ENCODE peak calls at places on chromosomes 4 and X, in seven cellular contexts. One of them, this sample, is unnamed.

GRCh38 chrX:51857159-51857733 is 36.2 kb upstream of the MAGED1 start:
- DNase-seq in NCI-H1092: no peak
- DNase-seq in testis: no peak
- DNase-seq in iris pigment epithelial cell: no peak
- DNase-seq in fibroblast of the aortic adventitia: no peak
- DNase-seq in anterior cingulate cortex: no peak
- DNase-seq in stimulated activated CD4-positive, alpha-beta T cell treated with anti-CD3 and anti-CD28 coated beads, Interleukin-2, amount 100 ng/mL, for 48 hours: no peak
- DNase-seq in this sample: no peak

GRCh38 chrX:39816871-39817731 is 280.7 kb downstream of the BCOR start:
- DNase-seq in NCI-H1092: no peak
- DNase-seq in testis: peak
- DNase-seq in iris pigment epithelial cell: peak
- DNase-seq in fibroblast of the aortic adventitia: peak
- DNase-seq in anterior cingulate cortex: no peak
- DNase-seq in stimulated activated CD4-positive, alpha-beta T cell treated with anti-CD3 and anti-CD28 coated beads, Interleukin-2, amount 100 ng/mL, for 48 hours: no peak
- DNase-seq in this sample: peak

GRCh38 chrX:46204721-46205422 is 340.3 kb downstream of the ZNF674 start:
- DNase-seq in NCI-H1092: no peak
- DNase-seq in testis: no peak
- DNase-seq in iris pigment epithelial cell: peak
- DNase-seq in fibroblast of the aortic adventitia: no peak
- DNase-seq in anterior cingulate cortex: no peak
- DNase-seq in stimulated activated CD4-positive, alpha-beta T cell treated with anti-CD3 and anti-CD28 coated beads, Interleukin-2, amount 100 ng/mL, for 48 hours: no peak
- DNase-seq in this sample: no peak

GRCh38 chrX:45571453-45571852 is 370.8 kb upstream of the DIPK2B start:
- DNase-seq in NCI-H1092: no peak
- DNase-seq in testis: no peak
- DNase-seq in iris pigment epithelial cell: no peak
- DNase-seq in fibroblast of the aortic adventitia: no peak
- DNase-seq in anterior cingulate cortex: no peak
- DNase-seq in stimulated activated CD4-positive, alpha-beta T cell treated with anti-CD3 and anti-CD28 coated beads, Interleukin-2, amount 100 ng/mL, for 48 hours: no peak
- DNase-seq in this sample: no peak

GRCh38 chr4:42786350-42787070 is 106.0 kb upstream of the GRXCR1 start:
- DNase-seq in NCI-H1092: peak
- DNase-seq in testis: no peak
- DNase-seq in iris pigment epithelial cell: no peak
- DNase-seq in fibroblast of the aortic adventitia: no peak
- DNase-seq in anterior cingulate cortex: no peak
- DNase-seq in stimulated activated CD4-positive, alpha-beta T cell treated with anti-CD3 and anti-CD28 coated beads, Interleukin-2, amount 100 ng/mL, for 48 hours: no peak
- DNase-seq in this sample: no peak

GRCh38 chrX:43375146-43375545 is 281.0 kb upstream of the MAOA start:
- DNase-seq in NCI-H1092: no peak
- DNase-seq in testis: no peak
- DNase-seq in iris pigment epithelial cell: no peak
- DNase-seq in fibroblast of the aortic adventitia: no peak
- DNase-seq in anterior cingulate cortex: no peak
- DNase-seq in stimulated activated CD4-positive, alpha-beta T cell treated with anti-CD3 and anti-CD28 coated beads, Interleukin-2, amount 100 ng/mL, for 48 hours: no peak
- DNase-seq in this sample: no peak

GRCh38 chrX:115339441-115340025 is 50.0 kb downstream of the LUZP4 start:
- DNase-seq in NCI-H1092: no peak
- DNase-seq in testis: no peak
- DNase-seq in iris pigment epithelial cell: peak
- DNase-seq in fibroblast of the aortic adventitia: peak
- DNase-seq in anterior cingulate cortex: no peak
- DNase-seq in stimulated activated CD4-positive, alpha-beta T cell treated with anti-CD3 and anti-CD28 coated beads, Interleukin-2, amount 100 ng/mL, for 48 hours: no peak
- DNase-seq in this sample: no peak

GRCh38 chr4:6647169-6647568 is 6.7 kb downstream of the MRFAP1 start:
- DNase-seq in NCI-H1092: no peak
- DNase-seq in testis: no peak
- DNase-seq in iris pigment epithelial cell: no peak
- DNase-seq in fibroblast of the aortic adventitia: no peak
- DNase-seq in anterior cingulate cortex: no peak
- DNase-seq in stimulated activated CD4-positive, alpha-beta T cell treated with anti-CD3 and anti-CD28 coated beads, Interleukin-2, amount 100 ng/mL, for 48 hours: no peak
- DNase-seq in this sample: no peak

GRCh38 chrX:1598021-1598875 is 6.8 kb downstream of the AKAP17A start:
- DNase-seq in NCI-H1092: no peak
- DNase-seq in testis: no peak
- DNase-seq in iris pigment epithelial cell: no peak
- DNase-seq in fibroblast of the aortic adventitia: no peak
- DNase-seq in anterior cingulate cortex: no peak
- DNase-seq in stimulated activated CD4-positive, alpha-beta T cell treated with anti-CD3 and anti-CD28 coated beads, Interleukin-2, amount 100 ng/mL, for 48 hours: no peak
- DNase-seq in this sample: no peak

GRCh38 chr4:22264261-22264660 is 251.6 kb downstream of the ADGRA3 start:
- DNase-seq in NCI-H1092: no peak
- DNase-seq in testis: no peak
- DNase-seq in iris pigment epithelial cell: no peak
- DNase-seq in fibroblast of the aortic adventitia: no peak
- DNase-seq in anterior cingulate cortex: no peak
- DNase-seq in stimulated activated CD4-positive, alpha-beta T cell treated with anti-CD3 and anti-CD28 coated beads, Interleukin-2, amount 100 ng/mL, for 48 hours: no peak
- DNase-seq in this sample: no peak

GRCh38 chrX:70592091-70592490 is 147.5 kb downstream of the DLG3 start:
- DNase-seq in NCI-H1092: no peak
- DNase-seq in testis: no peak
- DNase-seq in iris pigment epithelial cell: peak
- DNase-seq in fibroblast of the aortic adventitia: peak
- DNase-seq in anterior cingulate cortex: no peak
- DNase-seq in stimulated activated CD4-positive, alpha-beta T cell treated with anti-CD3 and anti-CD28 coated beads, Interleukin-2, amount 100 ng/mL, for 48 hours: peak
- DNase-seq in this sample: peak

GRCh38 chr4:170940043-170940724 is 850.4 kb upstream of the AADAT start:
- DNase-seq in NCI-H1092: no peak
- DNase-seq in testis: no peak
- DNase-seq in iris pigment epithelial cell: no peak
- DNase-seq in fibroblast of the aortic adventitia: no peak
- DNase-seq in anterior cingulate cortex: no peak
- DNase-seq in stimulated activated CD4-positive, alpha-beta T cell treated with anti-CD3 and anti-CD28 coated beads, Interleukin-2, amount 100 ng/mL, for 48 hours: no peak
- DNase-seq in this sample: no peak